ENCODE peak calls at places on chromosome 20, in five cellular contexts. Z is fibroblast of lung; K is effector memory CD4-positive, alpha-beta T cell; T is NT2/D1; M is left ventricle myocardium inferior. R is an unnamed sample.

GRCh38 chr20:6402026-6402425 is 279.2 kb upstream of the FERMT1 start:
- DNase-seq in Z (peak; percentile 17), K (no peak), T (no peak), M (no peak), R (no peak)

GRCh38 chr20:42483694-42484303 is 705.9 kb downstream of the PTPRT start:
- DNase-seq in Z (no peak), K (no peak), T (peak; percentile 71), M (no peak), R (peak; percentile 14)

GRCh38 chr20:61688411-61688810 is 377.3 kb downstream of the TAF4 start:
- DNase-seq in Z (no peak), K (no peak), T (no peak), M (no peak), R (no peak)

GRCh38 chr20:63588641-63589041 is 14.6 kb upstream of the HELZ2 start:
- DNase-seq in Z (no peak), K (no peak), T (no peak), M (no peak), R (no peak)

GRCh38 chr20:13024581-13024980 is 15.8 kb downstream of the SPTLC3 start:
- DNase-seq in Z (no peak), K (no peak), T (no peak), M (no peak), R (no peak)

GRCh38 chr20:53529658-53530057 is 64.0 kb downstream of the ZNF217 start:
- DNase-seq in Z (no peak), K (no peak), T (no peak), M (no peak), R (no peak)

GRCh38 chr20:32798046-32798985 is 21.4 kb upstream of the MAPRE1 start:
- DNase-seq in Z (no peak), K (no peak), T (no peak), M (no peak), R (no peak)

GRCh38 chr20:10540636-10541493 is 105.8 kb downstream of the SLX4IP start:
- DNase-seq in Z (peak; percentile 92), K (no peak), T (no peak), M (no peak), R (no peak)

GRCh38 chr20:50494428-50494827 is 15.8 kb upstream of the PTPN1 start:
- DNase-seq in Z (no peak), K (no peak), T (no peak), M (no peak), R (no peak)

GRCh38 chr20:41499961-41500725 is 118.0 kb downstream of the CHD6 start:
- DNase-seq in Z (peak; percentile 39), K (no peak), T (no peak), M (no peak), R (no peak)

GRCh38 chr20:24684954-24685691 is 215.7 kb downstream of the SYNDIG1 start:
- DNase-seq in Z (no peak), K (no peak), T (no peak), M (no peak), R (no peak)

GRCh38 chr20:13898012-13898612 is 92.3 kb downstream of the SEL1L2 start:
- DNase-seq in Z (no peak), K (no peak), T (no peak), M (no peak), R (no peak)

GRCh38 chr20:63158352-63158751 is 57.6 kb downstream of the YTHDF1 start:
- DNase-seq in Z (no peak), K (no peak), T (no peak), M (no peak), R (no peak)

GRCh38 chr20:45948742-45949541 is 14.5 kb downstream of the PCIF1 start:
- DNase-seq in Z (no peak), K (no peak), T (no peak), M (no peak), R (no peak)

GRCh38 chr20:33812673-33813462 is 1.7 kb downstream of the CHMP4B start:
- DNase-seq in Z (no peak), K (no peak), T (no peak), M (no peak), R (no peak)

GRCh38 chr20:610130-611046 is at the start of gene TCF15:
- DNase-seq in Z (peak; percentile 19), K (no peak), T (peak; percentile 66), M (peak; percentile 71), R (no peak)

GRCh38 chr20:62547364-62547763 is 71.6 kb upstream of the GATA5 start:
- DNase-seq in Z (no peak), K (no peak), T (no peak), M (no peak), R (no peak)

GRCh38 chr20:47809561-47809960 is 24.3 kb upstream of the SULF2 start:
- DNase-seq in Z (peak; percentile 50), K (no peak), T (no peak), M (no peak), R (no peak)

GRCh38 chr20:5044075-5044620 is 42.8 kb upstream of the SLC23A2 start:
- DNase-seq in Z (no peak), K (no peak), T (no peak), M (no peak), R (no peak)

GRCh38 chr20:36344517-36345132 is 38.5 kb downstream of the DLGAP4 start:
- DNase-seq in Z (peak; percentile 41), K (no peak), T (peak; percentile 72), M (peak; percentile 32), R (peak; percentile 14)

GRCh38 chr20:1823421-1823892 is 71.8 kb upstream of the SIRPA start:
- DNase-seq in Z (no peak), K (no peak), T (no peak), M (no peak), R (no peak)

DNA sequence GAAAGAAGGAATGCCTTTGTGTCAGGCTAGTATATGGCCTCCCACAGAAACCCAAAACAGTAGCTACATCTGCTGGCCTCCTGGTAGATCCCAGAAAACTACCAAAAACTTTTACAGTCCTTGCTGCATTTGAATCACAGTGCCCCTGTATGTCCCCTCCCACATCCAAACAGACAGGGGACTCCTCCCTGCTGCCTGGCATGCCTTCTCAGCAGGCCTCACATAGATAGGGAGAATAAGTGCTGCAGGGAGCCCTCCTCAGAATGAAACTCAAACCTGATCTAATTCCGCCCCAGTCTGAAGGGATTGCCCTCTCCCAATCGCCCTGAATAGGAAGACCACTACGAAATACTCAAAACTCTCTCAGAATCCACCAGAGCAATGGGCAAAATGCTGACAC is 14.1 kb upstream of the DEFB116 start:
- DNase-seq in Z (no peak), K (no peak), T (peak; percentile 72), M (no peak), R (no peak)
- H3K9me3 ChIP-seq in Z (no peaks in the 10 kb centered on the region), K (no peaks in the 10 kb centered on the region), T (peaks cover 15% of the 10 kb centered on the region), M (peaks cover 56% of the 10 kb centered on the region), R (no peaks in the 10 kb centered on the region)

DNA sequence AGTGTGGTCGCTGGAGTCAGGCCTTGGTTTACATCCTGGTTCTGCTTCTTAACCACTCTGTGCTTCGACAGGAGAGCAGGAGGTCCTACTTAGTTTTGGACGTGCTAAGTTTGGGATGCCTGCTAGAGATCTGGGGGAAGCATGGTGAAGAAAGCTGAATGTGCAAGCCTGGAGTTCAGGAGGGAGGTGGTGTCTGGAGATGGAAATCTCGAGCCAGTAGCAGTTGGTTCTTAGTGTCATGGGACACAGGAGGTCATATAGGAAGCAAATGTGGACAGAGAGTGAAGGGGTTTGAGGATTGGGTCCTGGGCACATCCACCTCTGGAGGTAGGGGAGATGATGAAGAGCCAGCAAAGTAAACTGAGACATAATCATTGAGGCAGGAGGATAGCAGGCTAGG is 131.4 kb downstream of the SYCP2 start:
- DNase-seq in Z (no peak), K (no peak), T (no peak), M (no peak), R (no peak)
- H3K9me3 ChIP-seq in Z (no peaks in the 10 kb centered on the region), K (peaks cover 5% of the 10 kb centered on the region), T (peaks cover 26% of the 10 kb centered on the region), M (peaks cover 28% of the 10 kb centered on the region), R (peaks cover 6% of the 10 kb centered on the region)

GRCh38 chr20:52212943-52213342 is 21.4 kb upstream of the ZFP64 start:
- DNase-seq in Z (no peak), K (no peak), T (no peak), M (no peak), R (no peak)

GRCh38 chr20:52219441-52219840 is 27.9 kb upstream of the ZFP64 start:
- DNase-seq in Z (no peak), K (no peak), T (peak; percentile 8), M (no peak), R (no peak)

GRCh38 chr20:52217689-52218395 is 26.3 kb upstream of the ZFP64 start:
- DNase-seq in Z (no peak), K (no peak), T (no peak), M (no peak), R (no peak)
- H3K9me3 ChIP-seq in Z (no peaks in the 10 kb centered on the region), K (no peaks in the 10 kb centered on the region), T (peaks cover 36% of the 10 kb centered on the region), M (peaks cover 49% of the 10 kb centered on the region), R (peaks cover 10% of the 10 kb centered on the region)

GRCh38 chr20:15859061-15859460 is 714.2 kb downstream of the KIF16B start:
- DNase-seq in Z (no peak), K (no peak), T (no peak), M (no peak), R (no peak)
- H3K9me3 ChIP-seq in Z (no peaks in the 10 kb centered on the region), K (no peaks in the 10 kb centered on the region), T (no peaks in the 10 kb centered on the region), M (no peaks in the 10 kb centered on the region), R (no peaks in the 10 kb centered on the region)

DNA sequence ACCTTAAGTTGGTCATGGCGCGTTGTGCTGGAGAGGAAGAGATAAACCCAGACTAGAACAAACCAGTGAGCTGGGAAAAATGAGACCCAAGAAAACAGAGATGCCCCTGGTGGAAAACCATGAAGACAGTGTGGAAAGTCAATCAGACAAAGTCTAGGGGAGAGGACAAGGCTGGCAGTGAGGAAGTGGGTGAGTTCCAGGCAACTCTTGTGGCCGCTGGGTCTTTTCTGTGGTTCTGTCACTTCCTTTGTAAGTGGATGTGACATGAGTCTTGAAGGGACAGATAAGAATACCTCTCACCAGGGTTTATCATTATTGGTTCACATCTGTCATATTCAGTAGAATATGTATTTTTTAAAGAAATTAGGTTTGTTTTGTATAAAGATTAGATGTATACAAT is 738.4 kb downstream of the DHX35 start:
- DNase-seq in Z (no peak), K (no peak), T (no peak), M (no peak), R (no peak)
- H3K9me3 ChIP-seq in Z (no peaks in the 10 kb centered on the region), K (no peaks in the 10 kb centered on the region), T (no peaks in the 10 kb centered on the region), M (no peaks in the 10 kb centered on the region), R (no peaks in the 10 kb centered on the region)

GRCh38 chr20:35079472-35080347 is 12.9 kb downstream of the TRPC4AP start:
- DNase-seq in Z (no peak), K (no peak), T (no peak), M (no peak), R (no peak)

GRCh38 chr20:35077872-35078271 is 14.7 kb downstream of the TRPC4AP start:
- DNase-seq in Z (no peak), K (no peak), T (no peak), M (no peak), R (no peak)

DNA sequence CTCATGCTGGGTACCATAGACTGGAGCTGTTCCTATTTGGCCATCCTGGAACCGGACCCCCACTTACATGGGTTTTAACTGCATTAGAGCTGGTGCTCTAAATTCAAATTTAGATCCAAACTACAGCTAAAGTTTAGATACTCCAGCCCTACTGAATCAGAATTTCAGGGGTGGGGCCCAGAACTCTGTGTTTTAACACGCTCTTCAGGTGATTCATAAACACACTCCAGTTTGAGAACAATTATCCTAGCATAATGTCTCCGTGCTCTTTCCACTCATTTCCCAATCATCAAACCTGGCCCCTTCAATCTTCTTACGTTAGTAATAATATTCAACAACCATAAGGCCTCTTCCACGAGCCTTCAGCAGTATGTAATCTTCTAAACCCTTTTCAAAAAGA is 15.3 kb downstream of the TRPC4AP start:
- DNase-seq in Z (no peak), K (no peak), T (no peak), M (no peak), R (no peak)
- H3K9me3 ChIP-seq in Z (no peaks in the 10 kb centered on the region), K (no peaks in the 10 kb centered on the region), T (peaks cover 23% of the 10 kb centered on the region), M (no peaks in the 10 kb centered on the region), R (no peaks in the 10 kb centered on the region)

R was measured in transverse colon.